ENCODE peak calls at places on chromosomes 12 and 14, in ten cellular contexts. M is Kasumi-1; G is stimulated activated CD4-positive, alpha-beta T cell treated with anti-CD3 and anti-CD28 coated beads, Interleukin-2, amount 100 ng/mL, for 48 hours; H is H54; O is NCI-H146; S is GM13977; P is GM19239; L is pancreas; U is type B pancreatic cell; X is RWPE1. Z is an unnamed sample.

GRCh38 chr12:10018390-10018789 is 8.0 kb downstream of the CLEC12B start:
- DNase-seq in M (no peak), G (no peak), H (no peak), O (no peak), S (no peak), P (no peak), L (no peak), U (no peak), X (no peak), Z (no peak)

GRCh38 chr14:63046339-63047268 is 1.3 kb upstream of the KCNH5 start:
- DNase-seq in M (no peak), G (no peak), H (no peak), O (peak; percentile 83), S (no peak), P (no peak), L (no peak), U (no peak), X (no peak), Z (no peak)

GRCh38 chr12:1531160-1531653 is 63.2 kb downstream of the FBXL14 start:
- DNase-seq in M (no peak), G (no peak), H (no peak), O (no peak), S (no peak), P (peak; percentile 44), L (no peak), U (no peak), X (no peak), Z (no peak)

GRCh38 chr12:52427083-52427482 is 7.1 kb downstream of the KRT75 start:
- DNase-seq in M (no peak), G (no peak), H (no peak), O (no peak), S (no peak), P (no peak), L (no peak), U (no peak), X (no peak), Z (no peak)

GRCh38 chr12:53145383-53145782 is 35.1 kb upstream of the ZNF740 start:
- DNase-seq in M (no peak), G (no peak), H (no peak), O (no peak), S (no peak), P (no peak), L (peak; percentile 36), U (no peak), X (no peak), Z (no peak)

GRCh38 chr12:2058837-2059236 is 6.0 kb downstream of the CACNA1C start:
- DNase-seq in M (no peak), G (no peak), H (no peak), O (no peak), S (no peak), P (no peak), L (no peak), U (no peak), X (no peak), Z (no peak)

GRCh38 chr12:111784953-111785352 is 18.2 kb downstream of the ALDH2 start:
- DNase-seq in M (no peak), G (no peak), H (no peak), O (no peak), S (no peak), P (no peak), L (no peak), U (no peak), X (no peak), Z (no peak)

GRCh38 chr14:54310151-54310851 is 86.5 kb upstream of the CDKN3 start:
- DNase-seq in M (no peak), G (no peak), H (no peak), O (no peak), S (no peak), P (no peak), L (no peak), U (no peak), X (no peak), Z (no peak)